ENCODE peak calls at places on chromosomes 1 and 21, in nine cellular contexts. C is lower leg skin, J is IMR-90, V is fibroblast of mammary gland, I is fibroblast of pulmonary artery, F is sigmoid colon, S is GM12865, W is fibroblast of the aortic adventitia, E is cardiac fibroblast. Q is an unnamed sample.

GRCh38 chr1:35112668-35113067 is 33.5 kb downstream of the ZMYM1 start:
- DNase-seq in I (peak; percentile 31), S (no peak), W (peak; percentile 22), C (no peak), F (no peak), J (peak; percentile 5), V (peak; percentile 12), E (peak; percentile 23), Q (no peak)

GRCh38 chr1:75616436-75617433 is 5.8 kb upstream of the SLC44A5 start:
- DNase-seq in F (no peak), I (peak; percentile 60), J (peak; percentile 27), W (peak; percentile 41), S (no peak), V (peak; percentile 20), C (no peak), E (peak; percentile 36), Q (no peak)

GRCh38 chr1:10979483-10979920 is 33.0 kb upstream of the TARDBP start:
- DNase-seq in V (no peak), S (no peak), C (peak; percentile 68), I (peak; percentile 21), F (peak; percentile 82), E (peak; percentile 72), W (peak; percentile 28), J (no peak), Q (no peak)

GRCh38 chr1:156583821-156584622 is 4.5 kb downstream of the TTC24 start:
- DNase-seq in C (peak; percentile 80), E (peak; percentile 92), F (peak; percentile 87), S (peak; percentile 93), J (peak; percentile 84), V (peak; percentile 86), I (peak; percentile 93), W (peak; percentile 92), Q (peak; percentile 72)

GRCh38 chr1:112849967-112850641 is 105.9 kb downstream of the SLC16A1 start:
- DNase-seq in I (no peak), S (no peak), W (no peak), V (no peak), E (no peak), F (peak; percentile 55), J (no peak), C (no peak), Q (no peak)

GRCh38 chr1:245827306-245827705 is 672.5 kb downstream of the KIF26B start:
- DNase-seq in C (no peak), V (no peak), E (no peak), J (no peak), S (no peak), F (no peak), I (no peak), W (no peak), Q (no peak)

GRCh38 chr21:45574081-45574501 is 31.9 kb upstream of the SLC19A1 start:
- DNase-seq in I (no peak), J (no peak), W (no peak), V (no peak), F (peak; percentile 59), S (no peak), E (no peak), C (no peak), Q (no peak)

GRCh38 chr1:1196431-1197187 is 9.8 kb downstream of the TNFRSF18 start:
- DNase-seq in C (no peak), E (no peak), J (no peak), S (no peak), W (no peak), F (no peak), I (no peak), V (no peak), Q (no peak)

GRCh38 chr1:42282024-42282579 is 52.9 kb downstream of the FOXJ3 start:
- DNase-seq in E (peak; percentile 73), W (peak; percentile 65), V (peak; percentile 86), C (peak; percentile 16), I (peak; percentile 79), J (peak; percentile 65), S (no peak), F (no peak), Q (peak; percentile 33)

GRCh38 chr1:235421751-235422150 is 54.5 kb downstream of the TBCE start:
- DNase-seq in I (no peak), E (no peak), F (no peak), C (no peak), J (no peak), S (no peak), V (no peak), W (no peak), Q (no peak)

GRCh38 chr1:230176871-230177411 is 109.9 kb downstream of the GALNT2 start:
- DNase-seq in C (peak; percentile 46), F (peak; percentile 92), J (peak; percentile 41), V (peak; percentile 73), I (peak; percentile 86), S (no peak), W (peak; percentile 81), E (peak; percentile 84), Q (no peak)

GRCh38 chr1:26861286-26861701 is 1.7 kb upstream of the SFN start:
- DNase-seq in V (peak; percentile 47), E (peak; percentile 25), W (peak; percentile 30), C (no peak), F (no peak), J (peak; percentile 46), I (peak; percentile 29), S (no peak), Q (no peak)

GRCh38 chr1:227753999-227754764 is 18.9 kb downstream of the SNAP47 start:
- DNase-seq in C (no peak), E (peak; percentile 52), F (no peak), I (peak; percentile 44), W (peak; percentile 75), S (no peak), V (peak; percentile 55), J (peak; percentile 64), Q (no peak)

GRCh38 chr1:77639056-77639455 is 43.4 kb downstream of the ZZZ3 start:
- DNase-seq in E (peak; percentile 50), W (peak; percentile 50), I (peak; percentile 63), J (peak; percentile 61), V (peak; percentile 61), S (no peak), F (no peak), C (no peak), Q (no peak)

GRCh38 chr1:167225920-167226319 is 5.2 kb downstream of the POU2F1 start:
- DNase-seq in E (no peak), J (no peak), W (no peak), I (no peak), S (no peak), C (no peak), F (no peak), V (no peak), Q (no peak)
- H3K4me3 ChIP-seq in E (no peak overlapping the region), J (no peak overlapping the region), W (no peak overlapping the region), I (no peak overlapping the region), S (no peak overlapping the region), C (no peak overlapping the region), F (no peak overlapping the region), V (no peak overlapping the region), Q (no peak overlapping the region)

GRCh38 chr1:204989266-204990058 is 53.5 kb upstream of the CNTN2 start:
- DNase-seq in E (peak; percentile 80), J (peak; percentile 67), V (peak; percentile 82), C (peak; percentile 39), F (peak; percentile 87), I (peak; percentile 76), W (peak; percentile 76), S (peak; percentile 60), Q (peak; percentile 36)
- TF ChIP-seq CTCF in E (peak; percentile 97), J (peak; percentile 97), V (peak; percentile 95), C (no peak), F (peak; percentile 83), I (no peak), W (peak; percentile 99), S (peak; percentile 98), Q (peak; percentile 98)

GRCh38 chr1:119651133-119651532 is 3.1 kb upstream of the ZNF697 start:
- DNase-seq in F (no peak), S (no peak), I (no peak), E (no peak), J (no peak), W (no peak), C (no peak), V (no peak), Q (no peak)

GRCh38 chr1:119648620-119649004 is 546 bp upstream of the ZNF697 start:
- DNase-seq in W (no peak), J (no peak), V (no peak), C (no peak), F (no peak), E (no peak), I (no peak), S (no peak), Q (no peak)

GRCh38 chr1:119647228-119647733 is 785 bp downstream of the ZNF697 start:
- DNase-seq in V (no peak), S (no peak), E (no peak), W (no peak), I (no peak), C (no peak), F (peak; percentile 74), J (no peak), Q (no peak)

GRCh38 chr1:119646521-119647227 is 1.4 kb downstream of the ZNF697 start:
- DNase-seq in V (peak; percentile 92), F (no peak), I (peak; percentile 67), E (peak; percentile 47), J (peak; percentile 87), W (peak; percentile 49), S (no peak), C (no peak), Q (no peak)

GRCh38 chr1:119647734-119648619 is at the start of gene ZNF697:
- DNase-seq in F (peak; percentile 99), I (peak; percentile 99), W (peak; percentile 98), E (peak; percentile 99), J (peak; percentile 98), C (peak; percentile 96), S (peak; percentile 88), V (peak; percentile 97), Q (peak; percentile 95)
- H3K4me3 ChIP-seq in F (peak within 1 kb of the TSS; percentile 83), I (peak within 1 kb of the TSS; percentile 82), W (peak within 1 kb of the TSS; percentile 94), E (peak within 1 kb of the TSS; percentile 89), J (peak within 1 kb of the TSS; percentile 78), C (peak within 1 kb of the TSS; percentile 98), S (peak within 1 kb of the TSS; percentile 77), V (peak within 1 kb of the TSS; percentile 92), Q (peak within 1 kb of the TSS; percentile 98)

DNA sequence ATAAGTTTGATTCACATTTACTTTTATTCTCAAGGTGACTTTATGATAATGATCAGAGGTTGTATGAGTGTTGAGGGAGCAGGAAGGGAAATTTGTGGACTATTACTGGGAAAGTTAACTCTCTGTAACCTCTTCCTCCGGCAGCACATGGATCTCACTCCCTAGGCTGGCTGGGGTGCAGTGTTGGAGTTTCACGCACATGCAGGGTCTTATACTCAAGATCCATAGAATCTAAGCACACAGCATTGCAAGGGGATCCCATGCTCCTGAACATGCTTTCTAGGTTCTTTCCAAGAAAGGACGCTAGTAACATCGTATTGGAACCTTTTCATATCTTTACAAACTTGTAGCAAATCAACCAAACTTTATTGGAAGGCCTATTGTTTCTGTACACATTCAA is 757.6 kb upstream of the TPTE start:
- DNase-seq in F (no peak), S (no peak), V (no peak), W (no peak), J (no peak), E (no peak), C (no peak), I (no peak), Q (no peak)
- TF ChIP-seq CTCF in F (no peak), S (no peak), V (no peak), W (no peak), J (no peak), E (no peak), C (no peak), I (no peak), Q (no peak)